ENCODE peak calls at places on chromosomes 7 and 10, in four cellular contexts. One of them, this sample, is unnamed.

GRCh38 chr10:79285315-79286185 is 61.7 kb upstream of the PPIF start:
- DNase-seq in lower leg skin: no peak
- DNase-seq in heart left ventricle: no peak
- DNase-seq in esophagus squamous epithelium: no peak
- DNase-seq in this sample: no peak

GRCh38 chr10:88731296-88731695 is 25.2 kb downstream of the LIPK start:
- DNase-seq in lower leg skin: no peak
- DNase-seq in heart left ventricle: peak; percentile 28
- DNase-seq in esophagus squamous epithelium: no peak
- DNase-seq in this sample: no peak

GRCh38 chr10:92590623-92591549 is 2.0 kb upstream of the KIF11 start:
- DNase-seq in lower leg skin: no peak
- DNase-seq in heart left ventricle: peak; percentile 40
- DNase-seq in esophagus squamous epithelium: no peak
- DNase-seq in this sample: no peak

GRCh38 chr7:151520419-151521229 is 929 bp upstream of the RHEB start:
- DNase-seq in lower leg skin: peak; percentile 94
- DNase-seq in heart left ventricle: peak; percentile 75
- DNase-seq in esophagus squamous epithelium: no peak
- DNase-seq in this sample: peak; percentile 51

GRCh38 chr10:6465437-6465836 is 114.6 kb downstream of the PRKCQ start:
- DNase-seq in lower leg skin: no peak
- DNase-seq in heart left ventricle: no peak
- DNase-seq in esophagus squamous epithelium: no peak
- DNase-seq in this sample: no peak

GRCh38 chr7:99784007-99784406 is at the start of gene CYP3A4:
- DNase-seq in lower leg skin: no peak
- DNase-seq in heart left ventricle: no peak
- DNase-seq in esophagus squamous epithelium: no peak
- DNase-seq in this sample: no peak

GRCh38 chr10:72223743-72224101 is 7.6 kb upstream of the ASCC1 start:
- DNase-seq in lower leg skin: no peak
- DNase-seq in heart left ventricle: no peak
- DNase-seq in esophagus squamous epithelium: no peak
- DNase-seq in this sample: no peak

GRCh38 chr7:52018680-52019054 is 702.1 kb upstream of the COBL start:
- DNase-seq in lower leg skin: no peak
- DNase-seq in heart left ventricle: no peak
- DNase-seq in esophagus squamous epithelium: no peak
- DNase-seq in this sample: no peak

GRCh38 chr10:106107711-106108110 is 1056.8 kb downstream of the SORCS1 start:
- DNase-seq in lower leg skin: no peak
- DNase-seq in heart left ventricle: no peak
- DNase-seq in esophagus squamous epithelium: no peak
- DNase-seq in this sample: no peak

GRCh38 chr10:102639527-102639926 is 4.8 kb upstream of the TRIM8 start:
- DNase-seq in lower leg skin: no peak
- DNase-seq in heart left ventricle: no peak
- DNase-seq in esophagus squamous epithelium: no peak
- DNase-seq in this sample: no peak

DNA sequence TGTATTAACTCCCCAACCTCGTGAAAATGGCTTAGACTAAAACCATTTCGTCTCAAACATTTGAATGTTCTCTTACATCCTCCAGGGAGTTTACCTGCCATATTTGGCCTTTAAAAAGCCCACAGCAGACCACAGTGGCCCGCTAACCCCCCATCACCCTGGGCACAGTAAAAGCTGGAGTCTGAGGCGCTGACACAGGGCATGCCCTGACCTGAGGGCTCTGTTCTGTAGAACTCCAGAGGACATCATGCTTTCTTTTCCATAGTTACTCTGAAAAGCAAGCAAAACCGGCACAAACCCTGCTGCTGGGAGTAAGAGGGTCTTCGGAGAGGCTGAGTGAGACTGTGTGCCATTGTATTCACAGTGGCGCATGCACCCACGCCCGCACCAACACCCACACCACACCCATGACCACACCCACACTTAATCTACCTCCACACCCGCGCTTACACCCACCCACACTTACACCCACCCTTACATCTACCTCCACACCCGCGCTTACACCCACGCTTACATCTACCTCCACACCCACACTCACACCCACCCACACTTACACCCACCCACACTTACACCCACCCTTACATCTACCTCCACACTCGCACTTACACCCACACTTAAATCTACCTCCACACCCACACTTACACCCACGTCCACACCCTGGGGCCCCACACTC is 32.1 kb downstream of the LRRC27 start:
- DNase-seq in lower leg skin: peak; percentile 84
- DNase-seq in heart left ventricle: no peak
- DNase-seq in esophagus squamous epithelium: no peak
- DNase-seq in this sample: no peak
- TF ChIP-seq POLR2A in lower leg skin: no peak
- TF ChIP-seq POLR2A in heart left ventricle: no peak
- TF ChIP-seq POLR2A in esophagus squamous epithelium: no peak
- TF ChIP-seq POLR2A in this sample: no peak

GRCh38 chr7:152759655-152760383 is at the start of gene ACTR3B:
- DNase-seq in lower leg skin: peak; percentile 98
- DNase-seq in heart left ventricle: peak; percentile 93
- DNase-seq in esophagus squamous epithelium: peak; percentile 39
- DNase-seq in this sample: peak; percentile 83
- TF ChIP-seq POLR2A in lower leg skin: no peak
- TF ChIP-seq POLR2A in heart left ventricle: peak; percentile 76
- TF ChIP-seq POLR2A in esophagus squamous epithelium: peak; percentile 75
- TF ChIP-seq POLR2A in this sample: peak; percentile 97

GRCh38 chr7:27245124-27245797 is 2.7 kb downstream of the EVX1 start:
- DNase-seq in lower leg skin: no peak
- DNase-seq in heart left ventricle: no peak
- DNase-seq in esophagus squamous epithelium: no peak
- DNase-seq in this sample: no peak
- TF ChIP-seq POLR2A in lower leg skin: no peak
- TF ChIP-seq POLR2A in heart left ventricle: no peak
- TF ChIP-seq POLR2A in esophagus squamous epithelium: no peak
- TF ChIP-seq POLR2A in this sample: no peak

DNA sequence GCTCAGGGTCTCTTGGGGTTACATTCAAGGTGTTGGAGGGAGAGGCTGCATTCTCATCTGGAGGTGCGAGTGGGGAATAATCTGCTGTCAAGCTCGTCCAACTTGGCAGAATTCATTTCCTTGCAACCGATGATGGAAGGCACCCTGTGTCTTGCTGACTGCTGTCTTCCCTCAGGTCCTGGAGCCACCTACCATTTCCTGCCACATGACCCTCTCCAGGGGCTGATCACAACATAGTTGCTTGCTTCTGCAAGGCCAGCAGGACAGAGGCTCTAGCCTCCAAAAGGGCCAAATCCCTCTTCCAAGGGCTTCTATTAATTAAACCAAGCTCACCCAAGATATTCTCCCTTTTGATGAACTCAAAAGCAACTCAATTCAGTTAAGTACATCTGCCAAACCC is 14.2 kb upstream of the BRI3 start:
- DNase-seq in lower leg skin: no peak
- DNase-seq in heart left ventricle: no peak
- DNase-seq in esophagus squamous epithelium: no peak
- DNase-seq in this sample: no peak
- TF ChIP-seq POLR2A in lower leg skin: no peak
- TF ChIP-seq POLR2A in heart left ventricle: no peak
- TF ChIP-seq POLR2A in esophagus squamous epithelium: no peak
- TF ChIP-seq POLR2A in this sample: no peak

GRCh38 chr10:63264852-63265617 is 131.9 kb downstream of the NRBF2 start:
- DNase-seq in lower leg skin: no peak
- DNase-seq in heart left ventricle: no peak
- DNase-seq in esophagus squamous epithelium: no peak
- DNase-seq in this sample: no peak
- TF ChIP-seq POLR2A in lower leg skin: no peak
- TF ChIP-seq POLR2A in heart left ventricle: no peak
- TF ChIP-seq POLR2A in esophagus squamous epithelium: peak; percentile 45
- TF ChIP-seq POLR2A in this sample: no peak

DNA sequence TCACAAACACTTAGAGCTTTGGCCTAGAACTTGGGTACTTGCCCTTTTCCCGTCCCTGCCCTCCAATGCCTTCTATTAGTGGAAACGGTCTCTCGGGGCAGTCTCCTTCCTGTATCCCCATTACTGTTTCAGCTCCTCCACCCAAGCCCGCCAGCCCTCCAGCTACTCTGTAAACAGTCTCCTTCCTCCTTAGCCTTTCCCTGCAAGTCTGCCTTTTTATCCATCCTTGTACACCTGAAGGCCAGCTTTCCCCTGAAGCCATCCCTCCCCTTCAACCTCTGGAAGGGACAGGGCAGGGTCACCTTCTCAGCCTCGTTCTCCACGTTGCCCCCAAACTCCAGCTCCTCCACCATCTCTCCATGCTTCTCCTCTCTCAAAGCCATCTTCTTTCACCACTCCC is 108.1 kb upstream of the ZNF746 start:
- DNase-seq in lower leg skin: no peak
- DNase-seq in heart left ventricle: no peak
- DNase-seq in esophagus squamous epithelium: no peak
- DNase-seq in this sample: no peak
- TF ChIP-seq POLR2A in lower leg skin: no peak
- TF ChIP-seq POLR2A in heart left ventricle: no peak
- TF ChIP-seq POLR2A in esophagus squamous epithelium: no peak
- TF ChIP-seq POLR2A in this sample: no peak